ENCODE peak calls at places on chromosomes 4 and X, in six cellular contexts. One of them, this sample, is unnamed.

GRCh38 chr4:155530290-155530689 is 136.4 kb upstream of the GUCY1A1 start:
- DNase-seq in sigmoid colon: no peak
- DNase-seq in ACHN: no peak
- DNase-seq in activated naive CD4-positive, alpha-beta T cell treated with anti-CD3 and anti-CD28 coated beads, Interleukin-2, amount 10 ng/mL, durations not matched to agents 7 days and 5 days: no peak
- DNase-seq in psoas muscle: no peak
- DNase-seq in RPMI7951: no peak
- DNase-seq in this sample: no peak

GRCh38 chr4:3682236-3683076 is 83.7 kb upstream of the ADRA2C start:
- DNase-seq in ACHN: no peak
- DNase-seq in sigmoid colon: peak
- DNase-seq in psoas muscle: peak
- DNase-seq in RPMI7951: no peak
- DNase-seq in activated naive CD4-positive, alpha-beta T cell treated with anti-CD3 and anti-CD28 coated beads, Interleukin-2, amount 10 ng/mL, durations not matched to agents 7 days and 5 days: no peak
- DNase-seq in this sample: no peak

GRCh38 chrX:45952030-45952429 is 593.2 kb downstream of the ZNF674 start:
- DNase-seq in ACHN: no peak
- DNase-seq in psoas muscle: no peak
- DNase-seq in activated naive CD4-positive, alpha-beta T cell treated with anti-CD3 and anti-CD28 coated beads, Interleukin-2, amount 10 ng/mL, durations not matched to agents 7 days and 5 days: no peak
- DNase-seq in RPMI7951: peak
- DNase-seq in sigmoid colon: no peak
- DNase-seq in this sample: no peak

GRCh38 chr4:8188085-8188484 is 11.0 kb upstream of the SH3TC1 start:
- DNase-seq in RPMI7951: peak
- DNase-seq in sigmoid colon: no peak
- DNase-seq in ACHN: peak
- DNase-seq in psoas muscle: no peak
- DNase-seq in activated naive CD4-positive, alpha-beta T cell treated with anti-CD3 and anti-CD28 coated beads, Interleukin-2, amount 10 ng/mL, durations not matched to agents 7 days and 5 days: no peak
- DNase-seq in this sample: no peak

GRCh38 chrX:8971116-8971515 is 62.8 kb downstream of the FAM9B start:
- DNase-seq in psoas muscle: no peak
- DNase-seq in ACHN: peak
- DNase-seq in RPMI7951: peak
- DNase-seq in sigmoid colon: no peak
- DNase-seq in activated naive CD4-positive, alpha-beta T cell treated with anti-CD3 and anti-CD28 coated beads, Interleukin-2, amount 10 ng/mL, durations not matched to agents 7 days and 5 days: no peak
- DNase-seq in this sample: peak

GRCh38 chr4:15706646-15707362 is 3.9 kb downstream of the BST1 start:
- DNase-seq in sigmoid colon: no peak
- DNase-seq in psoas muscle: no peak
- DNase-seq in activated naive CD4-positive, alpha-beta T cell treated with anti-CD3 and anti-CD28 coated beads, Interleukin-2, amount 10 ng/mL, durations not matched to agents 7 days and 5 days: no peak
- DNase-seq in RPMI7951: no peak
- DNase-seq in ACHN: no peak
- DNase-seq in this sample: no peak

GRCh38 chrX:46912673-46913491 is 661 bp downstream of the JADE3 start:
- DNase-seq in activated naive CD4-positive, alpha-beta T cell treated with anti-CD3 and anti-CD28 coated beads, Interleukin-2, amount 10 ng/mL, durations not matched to agents 7 days and 5 days: peak
- DNase-seq in ACHN: peak
- DNase-seq in psoas muscle: peak
- DNase-seq in sigmoid colon: peak
- DNase-seq in RPMI7951: peak
- DNase-seq in this sample: peak

GRCh38 chrX:39955621-39956020 is 142.1 kb downstream of the BCOR start:
- DNase-seq in psoas muscle: no peak
- DNase-seq in sigmoid colon: no peak
- DNase-seq in ACHN: no peak
- DNase-seq in RPMI7951: no peak
- DNase-seq in activated naive CD4-positive, alpha-beta T cell treated with anti-CD3 and anti-CD28 coated beads, Interleukin-2, amount 10 ng/mL, durations not matched to agents 7 days and 5 days: no peak
- DNase-seq in this sample: no peak

GRCh38 chr4:129545599-129546278 is 449.8 kb downstream of the C4orf33 start:
- DNase-seq in psoas muscle: peak
- DNase-seq in activated naive CD4-positive, alpha-beta T cell treated with anti-CD3 and anti-CD28 coated beads, Interleukin-2, amount 10 ng/mL, durations not matched to agents 7 days and 5 days: no peak
- DNase-seq in sigmoid colon: peak
- DNase-seq in ACHN: no peak
- DNase-seq in RPMI7951: no peak
- DNase-seq in this sample: peak

GRCh38 chr4:111854494-111855087 is 290.7 kb upstream of the FAM241A start:
- DNase-seq in RPMI7951: peak
- DNase-seq in psoas muscle: no peak
- DNase-seq in ACHN: peak
- DNase-seq in sigmoid colon: no peak
- DNase-seq in activated naive CD4-positive, alpha-beta T cell treated with anti-CD3 and anti-CD28 coated beads, Interleukin-2, amount 10 ng/mL, durations not matched to agents 7 days and 5 days: peak
- DNase-seq in this sample: peak

GRCh38 chr4:3799496-3799895 is 33.3 kb downstream of the ADRA2C start:
- DNase-seq in activated naive CD4-positive, alpha-beta T cell treated with anti-CD3 and anti-CD28 coated beads, Interleukin-2, amount 10 ng/mL, durations not matched to agents 7 days and 5 days: no peak
- DNase-seq in psoas muscle: peak
- DNase-seq in ACHN: no peak
- DNase-seq in RPMI7951: no peak
- DNase-seq in sigmoid colon: no peak
- DNase-seq in this sample: no peak

GRCh38 chrX:10841579-10841978 is 221.2 kb upstream of the MID1 start:
- DNase-seq in activated naive CD4-positive, alpha-beta T cell treated with anti-CD3 and anti-CD28 coated beads, Interleukin-2, amount 10 ng/mL, durations not matched to agents 7 days and 5 days: no peak
- DNase-seq in ACHN: no peak
- DNase-seq in psoas muscle: no peak
- DNase-seq in RPMI7951: no peak
- DNase-seq in sigmoid colon: no peak
- DNase-seq in this sample: no peak

GRCh38 chrX:110081740-110082139 is 78.8 kb downstream of the TMEM164 start:
- DNase-seq in ACHN: no peak
- DNase-seq in activated naive CD4-positive, alpha-beta T cell treated with anti-CD3 and anti-CD28 coated beads, Interleukin-2, amount 10 ng/mL, durations not matched to agents 7 days and 5 days: no peak
- DNase-seq in psoas muscle: peak
- DNase-seq in RPMI7951: peak
- DNase-seq in sigmoid colon: peak
- DNase-seq in this sample: no peak

GRCh38 chrX:48487362-48487785 is 11.4 kb downstream of the FTSJ1 start:
- DNase-seq in RPMI7951: peak
- DNase-seq in sigmoid colon: no peak
- DNase-seq in ACHN: peak
- DNase-seq in psoas muscle: no peak
- DNase-seq in activated naive CD4-positive, alpha-beta T cell treated with anti-CD3 and anti-CD28 coated beads, Interleukin-2, amount 10 ng/mL, durations not matched to agents 7 days and 5 days: no peak
- DNase-seq in this sample: no peak

GRCh38 chr4:70734168-70734954 is 12.6 kb downstream of the RUFY3 start:
- DNase-seq in RPMI7951: peak
- DNase-seq in psoas muscle: no peak
- DNase-seq in ACHN: peak
- DNase-seq in sigmoid colon: no peak
- DNase-seq in activated naive CD4-positive, alpha-beta T cell treated with anti-CD3 and anti-CD28 coated beads, Interleukin-2, amount 10 ng/mL, durations not matched to agents 7 days and 5 days: peak
- DNase-seq in this sample: peak

GRCh38 chr4:125582302-125582701 is 267.5 kb downstream of the FAT4 start:
- DNase-seq in RPMI7951: no peak
- DNase-seq in activated naive CD4-positive, alpha-beta T cell treated with anti-CD3 and anti-CD28 coated beads, Interleukin-2, amount 10 ng/mL, durations not matched to agents 7 days and 5 days: no peak
- DNase-seq in ACHN: no peak
- DNase-seq in sigmoid colon: no peak
- DNase-seq in psoas muscle: no peak
- DNase-seq in this sample: peak

GRCh38 chrX:130718137-130718536 is 184.9 kb downstream of the ENOX2 start:
- DNase-seq in activated naive CD4-positive, alpha-beta T cell treated with anti-CD3 and anti-CD28 coated beads, Interleukin-2, amount 10 ng/mL, durations not matched to agents 7 days and 5 days: no peak
- DNase-seq in sigmoid colon: no peak
- DNase-seq in RPMI7951: no peak
- DNase-seq in psoas muscle: no peak
- DNase-seq in ACHN: no peak
- DNase-seq in this sample: no peak

GRCh38 chrX:23832750-23833149 is 49.8 kb downstream of the SAT1 start:
- DNase-seq in psoas muscle: no peak
- DNase-seq in RPMI7951: no peak
- DNase-seq in sigmoid colon: no peak
- DNase-seq in activated naive CD4-positive, alpha-beta T cell treated with anti-CD3 and anti-CD28 coated beads, Interleukin-2, amount 10 ng/mL, durations not matched to agents 7 days and 5 days: no peak
- DNase-seq in ACHN: no peak
- DNase-seq in this sample: no peak

GRCh38 chr4:101019941-101020401 is 327.4 kb downstream of the PPP3CA start:
- DNase-seq in RPMI7951: peak
- DNase-seq in psoas muscle: no peak
- DNase-seq in ACHN: no peak
- DNase-seq in activated naive CD4-positive, alpha-beta T cell treated with anti-CD3 and anti-CD28 coated beads, Interleukin-2, amount 10 ng/mL, durations not matched to agents 7 days and 5 days: peak
- DNase-seq in sigmoid colon: no peak
- DNase-seq in this sample: no peak

GRCh38 chr4:154507170-154507569 is 15.6 kb upstream of the DCHS2 start:
- DNase-seq in activated naive CD4-positive, alpha-beta T cell treated with anti-CD3 and anti-CD28 coated beads, Interleukin-2, amount 10 ng/mL, durations not matched to agents 7 days and 5 days: no peak
- DNase-seq in sigmoid colon: no peak
- DNase-seq in ACHN: no peak
- DNase-seq in psoas muscle: no peak
- DNase-seq in RPMI7951: no peak
- DNase-seq in this sample: no peak

GRCh38 chr4:170003071-170004070 is 22.8 kb downstream of the MFAP3L start:
- DNase-seq in sigmoid colon: no peak
- DNase-seq in RPMI7951: no peak
- DNase-seq in psoas muscle: no peak
- DNase-seq in activated naive CD4-positive, alpha-beta T cell treated with anti-CD3 and anti-CD28 coated beads, Interleukin-2, amount 10 ng/mL, durations not matched to agents 7 days and 5 days: no peak
- DNase-seq in ACHN: no peak
- DNase-seq in this sample: no peak

GRCh38 chrX:17441965-17442364 is 67.0 kb downstream of the NHS start:
- DNase-seq in sigmoid colon: no peak
- DNase-seq in ACHN: no peak
- DNase-seq in RPMI7951: peak
- DNase-seq in activated naive CD4-positive, alpha-beta T cell treated with anti-CD3 and anti-CD28 coated beads, Interleukin-2, amount 10 ng/mL, durations not matched to agents 7 days and 5 days: no peak
- DNase-seq in psoas muscle: no peak
- DNase-seq in this sample: no peak

GRCh38 chr4:15577508-15577907 is 77.6 kb downstream of the FBXL5 start:
- DNase-seq in ACHN: no peak
- DNase-seq in sigmoid colon: no peak
- DNase-seq in RPMI7951: no peak
- DNase-seq in activated naive CD4-positive, alpha-beta T cell treated with anti-CD3 and anti-CD28 coated beads, Interleukin-2, amount 10 ng/mL, durations not matched to agents 7 days and 5 days: no peak
- DNase-seq in psoas muscle: no peak
- DNase-seq in this sample: no peak

GRCh38 chrX:101442095-101442494 is 34.1 kb downstream of the HNRNPH2 start:
- DNase-seq in RPMI7951: no peak
- DNase-seq in sigmoid colon: no peak
- DNase-seq in activated naive CD4-positive, alpha-beta T cell treated with anti-CD3 and anti-CD28 coated beads, Interleukin-2, amount 10 ng/mL, durations not matched to agents 7 days and 5 days: no peak
- DNase-seq in psoas muscle: no peak
- DNase-seq in ACHN: no peak
- DNase-seq in this sample: no peak

GRCh38 chr4:2958446-2958845 is 4.8 kb downstream of the NOP14 start:
- DNase-seq in sigmoid colon: no peak
- DNase-seq in RPMI7951: peak
- DNase-seq in ACHN: no peak
- DNase-seq in activated naive CD4-positive, alpha-beta T cell treated with anti-CD3 and anti-CD28 coated beads, Interleukin-2, amount 10 ng/mL, durations not matched to agents 7 days and 5 days: no peak
- DNase-seq in psoas muscle: no peak
- DNase-seq in this sample: no peak

GRCh38 chr4:106864231-106864630 is 171.9 kb downstream of the DKK2 start:
- DNase-seq in activated naive CD4-positive, alpha-beta T cell treated with anti-CD3 and anti-CD28 coated beads, Interleukin-2, amount 10 ng/mL, durations not matched to agents 7 days and 5 days: no peak
- DNase-seq in psoas muscle: no peak
- DNase-seq in sigmoid colon: no peak
- DNase-seq in RPMI7951: no peak
- DNase-seq in ACHN: no peak
- DNase-seq in this sample: no peak

GRCh38 chrX:65932173-65933084 is 107.5 kb downstream of the VSIG4 start:
- DNase-seq in psoas muscle: no peak
- DNase-seq in RPMI7951: no peak
- DNase-seq in activated naive CD4-positive, alpha-beta T cell treated with anti-CD3 and anti-CD28 coated beads, Interleukin-2, amount 10 ng/mL, durations not matched to agents 7 days and 5 days: no peak
- DNase-seq in ACHN: no peak
- DNase-seq in sigmoid colon: no peak
- DNase-seq in this sample: peak

This sample was measured in A673.